ENCODE peak calls at places on chromosomes 13 and 19, in nine cellular contexts. D is ascending aorta, F is M059J, C is left cardiac atrium, W is NCI-H510A, O is Right ventricle myocardium superior, U is T-helper 9 cell, L is foreskin fibroblast, Q is IMR-90. S is an unnamed sample.
A peak's percentile ranks its signal among the peaks of the same experiment; 100 is the strongest.

GRCh38 chr13:108328848-108329247 is 59.3 kb downstream of the TNFSF13B start:
- DNase-seq in Q (no peak), O (no peak), U (no peak), L (no peak), W (no peak), C (no peak), F (no peak), D (no peak), S (no peak)

GRCh38 chr19:50518091-50519005 is 4.6 kb upstream of the ASPDH start:
- DNase-seq in Q (no peak), D (no peak), W (no peak), U (no peak), F (no peak), C (no peak), L (no peak), O (no peak), S (no peak)

GRCh38 chr19:55005684-55006488 is 32.2 kb downstream of the GP6 start:
- DNase-seq in C (no peak), D (no peak), U (peak; percentile 46), Q (no peak), F (peak; percentile 57), W (no peak), O (no peak), L (no peak), S (no peak)

GRCh38 chr19:2355168-2356035 is 4.7 kb upstream of the TMPRSS9 start:
- DNase-seq in C (no peak), L (peak; percentile 51), W (no peak), Q (no peak), F (peak; percentile 47), O (no peak), U (no peak), D (no peak), S (no peak)

GRCh38 chr13:38733146-38733545 is 46.3 kb downstream of the FREM2 start:
- DNase-seq in L (no peak), Q (no peak), U (no peak), O (no peak), F (no peak), C (no peak), W (no peak), D (no peak), S (no peak)

GRCh38 chr13:111577956-111578595 is 257.6 kb downstream of the TEX29 start:
- DNase-seq in L (no peak), C (no peak), F (no peak), O (no peak), D (no peak), W (no peak), Q (no peak), U (no peak), S (no peak)

GRCh38 chr13:41139296-41139966 is 6.8 kb upstream of the KBTBD6 start:
- DNase-seq in F (peak; percentile 53), D (no peak), C (no peak), U (no peak), O (no peak), L (peak; percentile 9), Q (peak; percentile 66), W (no peak), S (no peak)

GRCh38 chr19:34336781-34337271 is 28.2 kb upstream of the GPI start:
- DNase-seq in Q (peak; percentile 47), L (no peak), W (no peak), F (peak; percentile 42), C (no peak), D (peak; percentile 12), U (peak; percentile 38), O (no peak), S (peak; percentile 67)

GRCh38 chr19:38805180-38805579 is 7.6 kb downstream of the LGALS4 start:
- DNase-seq in C (no peak), F (no peak), L (no peak), O (no peak), D (no peak), Q (no peak), W (no peak), U (no peak), S (peak; percentile 2)

GRCh38 chr13:73967397-73968165 is 166.6 kb downstream of the KLF12 start:
- DNase-seq in O (no peak), U (no peak), C (no peak), Q (no peak), D (no peak), F (no peak), L (no peak), W (no peak), S (no peak)

GRCh38 chr19:43905897-43906296 is 29.2 kb downstream of the ZNF45 start:
- DNase-seq in F (no peak), W (no peak), O (no peak), Q (no peak), D (no peak), C (no peak), U (no peak), L (no peak), S (no peak)

GRCh38 chr13:29749401-29750177 is 100.8 kb downstream of the UBL3 start:
- DNase-seq in D (no peak), W (no peak), O (no peak), C (no peak), L (peak; percentile 3), Q (peak; percentile 84), U (no peak), F (peak; percentile 49), S (peak; percentile 39)

GRCh38 chr13:26482451-26483197 is 74.9 kb upstream of the WASF3 start:
- DNase-seq in C (peak; percentile 55), O (no peak), U (peak; percentile 43), D (peak; percentile 82), W (no peak), Q (peak; percentile 74), L (peak; percentile 53), F (peak; percentile 64), S (peak; percentile 83)

GRCh38 chr13:51811046-51811445 is 7.1 kb upstream of the DHRS12 start:
- DNase-seq in Q (no peak), U (no peak), C (no peak), L (no peak), F (no peak), W (no peak), O (no peak), D (no peak), S (no peak)

GRCh38 chr19:34321735-34322134 is 43.3 kb upstream of the GPI start:
- DNase-seq in W (no peak), D (no peak), O (no peak), L (no peak), Q (no peak), F (no peak), U (no peak), C (no peak), S (no peak)

GRCh38 chr13:91185294-91185863 is 162.1 kb upstream of the MIR17HG start:
- DNase-seq in O (no peak), C (no peak), D (no peak), L (no peak), U (no peak), W (no peak), Q (peak; percentile 0), F (peak; percentile 1), S (peak; percentile 1)

GRCh38 chr13:99993660-99994455 is 12.3 kb downstream of the ZIC2 start:
- DNase-seq in D (no peak), F (no peak), U (no peak), W (no peak), O (no peak), C (no peak), L (no peak), Q (no peak), S (no peak)

GRCh38 chr13:49444517-49445395 is 682 bp downstream of the SETDB2 start:
- DNase-seq in Q (peak; percentile 68), L (peak; percentile 70), O (no peak), F (peak; percentile 64), C (no peak), D (no peak), W (no peak), U (no peak), S (peak; percentile 52)

GRCh38 chr13:110024646-110024980 is 238.2 kb upstream of the IRS2 start:
- DNase-seq in W (no peak), C (no peak), O (no peak), L (no peak), F (no peak), U (no peak), D (no peak), Q (peak; percentile 29), S (no peak)

GRCh38 chr13:46855166-46855565 is 41.7 kb downstream of the HTR2A start:
- DNase-seq in C (no peak), O (no peak), W (no peak), F (no peak), Q (no peak), U (no peak), D (no peak), L (no peak), S (no peak)

GRCh38 chr19:32351807-32352630 is 6.6 kb downstream of the ZNF507 start:
- DNase-seq in Q (peak; percentile 69), U (no peak), C (no peak), F (peak; percentile 61), L (no peak), O (no peak), W (no peak), D (no peak), S (peak; percentile 69)

GRCh38 chr19:19740755-19741154 is 7.8 kb upstream of the ZNF14 start:
- DNase-seq in L (no peak), W (no peak), D (no peak), O (no peak), F (no peak), C (no peak), Q (no peak), U (no peak), S (no peak)

GRCh38 chr19:37970699-37971098 is 63.7 kb downstream of the SIPA1L3 start:
- DNase-seq in U (no peak), W (no peak), O (no peak), F (no peak), L (no peak), Q (no peak), C (no peak), D (no peak), S (no peak)

GRCh38 chr19:28466107-28467045 is 746.6 kb downstream of the UQCRFS1 start:
- DNase-seq in L (peak; percentile 18), Q (peak; percentile 15), C (peak; percentile 58), W (no peak), F (peak; percentile 5), U (peak; percentile 25), D (no peak), O (peak; percentile 70), S (peak; percentile 77)

GRCh38 chr19:17671906-17672305 is 16.2 kb downstream of the UNC13A start:
- DNase-seq in O (peak; percentile 4), F (peak; percentile 59), C (no peak), Q (peak; percentile 37), L (peak; percentile 36), D (no peak), W (peak; percentile 39), U (no peak), S (peak; percentile 42)

GRCh38 chr13:83183439-83184149 is 698.7 kb downstream of the SLITRK1 start:
- DNase-seq in U (no peak), W (no peak), Q (no peak), F (no peak), O (no peak), L (no peak), C (no peak), D (no peak), S (no peak)

GRCh38 chr19:18932216-18932841 is 8.7 kb downstream of the HOMER3 start:
- DNase-seq in F (no peak), U (peak; percentile 90), D (peak; percentile 80), W (no peak), Q (no peak), C (peak; percentile 87), O (peak; percentile 87), L (peak; percentile 32), S (peak; percentile 39)

GRCh38 chr13:93226623-93227279 is at the start of gene GPC6:
- DNase-seq in O (no peak), W (peak; percentile 78), D (peak; percentile 80), Q (peak; percentile 95), U (no peak), L (peak; percentile 89), C (peak; percentile 31), F (peak; percentile 59), S (peak; percentile 98)

GRCh38 chr19:33304760-33305647 is 2.7 kb upstream of the CEBPA start:
- DNase-seq in C (no peak), L (no peak), O (no peak), W (no peak), D (peak; percentile 60), F (no peak), Q (no peak), U (no peak), S (no peak)

GRCh38 chr13:29748097-29748496 is 102.3 kb downstream of the UBL3 start:
- DNase-seq in Q (no peak), O (no peak), U (no peak), L (no peak), D (no peak), C (no peak), W (no peak), F (no peak), S (no peak)

GRCh38 chr19:3443840-3444694 is 36.3 kb downstream of the SMIM24 start:
- DNase-seq in O (peak; percentile 82), D (no peak), Q (peak; percentile 47), C (peak; percentile 83), L (peak; percentile 49), W (no peak), F (no peak), U (no peak), S (no peak)

S was measured in fibroblast of the aortic adventitia.